ENCODE peak calls at places on chromosomes 1 and 21, in six cellular contexts. W is heart left ventricle, N is GM23248, S is heart right ventricle, L is esophagus squamous epithelium, Z is uterus. R is an unnamed sample.

GRCh38 chr1:207853372-207853757 is 57.6 kb downstream of the CD34 start:
- DNase-seq in S (peak; percentile 54), W (peak; percentile 58), L (no peak), N (no peak), Z (no peak), R (no peak)

GRCh38 chr1:210129759-210130158 is 102.8 kb upstream of the SERTAD4 start:
- DNase-seq in S (no peak), L (no peak), Z (no peak), N (no peak), W (no peak), R (no peak)

GRCh38 chr1:119647228-119647733 is 785 bp downstream of the ZNF697 start:
- DNase-seq in W (no peak), S (peak; percentile 22), N (peak; percentile 52), Z (peak; percentile 19), L (no peak), R (peak; percentile 77)

GRCh38 chr1:164683235-164683634 is 124.3 kb downstream of the PBX1 start:
- DNase-seq in Z (no peak), L (no peak), S (no peak), N (no peak), W (no peak), R (no peak)

GRCh38 chr1:116968724-116969123 is 32.8 kb upstream of the CD101 start:
- DNase-seq in S (no peak), Z (no peak), L (no peak), N (no peak), W (no peak), R (no peak)

GRCh38 chr1:107138767-107139445 is 1.9 kb upstream of the NTNG1 start:
- DNase-seq in N (peak; percentile 72), Z (no peak), L (no peak), W (no peak), S (no peak), R (no peak)

GRCh38 chr1:214683596-214683995 is 80.6 kb downstream of the CENPF start:
- DNase-seq in S (no peak), N (no peak), Z (no peak), W (no peak), L (no peak), R (no peak)

GRCh38 chr1:16242556-16243407 is 5.8 kb upstream of the CPLANE2 start:
- DNase-seq in W (no peak), L (no peak), N (no peak), S (no peak), Z (no peak), R (peak; percentile 42)

GRCh38 chr1:194535369-194535768 is 1349.0 kb upstream of the B3GALT2 start:
- DNase-seq in W (no peak), N (no peak), Z (no peak), S (no peak), L (no peak), R (no peak)

GRCh38 chr1:43565600-43566360 is 35.1 kb downstream of the PTPRF start:
- DNase-seq in L (no peak), Z (peak; percentile 54), W (peak; percentile 73), S (peak; percentile 53), N (peak; percentile 82), R (peak; percentile 76)

GRCh38 chr21:44874497-44875331 is 1.2 kb upstream of the PTTG1IP start:
- DNase-seq in L (no peak), S (peak; percentile 77), Z (peak; percentile 78), W (peak; percentile 79), N (peak; percentile 55), R (peak; percentile 87)

GRCh38 chr1:169892819-169893644 is 664 bp downstream of the SCYL3 start:
- DNase-seq in N (peak; percentile 61), L (no peak), W (peak; percentile 41), S (peak; percentile 29), Z (peak; percentile 38), R (peak; percentile 66)

GRCh38 chr1:191453487-191453886 is 704.8 kb upstream of the RGS18 start:
- DNase-seq in N (no peak), W (no peak), Z (no peak), L (no peak), S (no peak), R (no peak)

GRCh38 chr1:14765773-14766172 is 167.3 kb downstream of the KAZN start:
- DNase-seq in S (no peak), Z (no peak), L (no peak), N (no peak), W (no peak), R (no peak)

GRCh38 chr1:162171078-162171477 is 101.6 kb downstream of the NOS1AP start:
- DNase-seq in W (no peak), Z (no peak), N (peak; percentile 41), L (no peak), S (no peak), R (no peak)

GRCh38 chr1:67552336-67552759 is 122.1 kb upstream of the SERBP1 start:
- DNase-seq in Z (no peak), S (no peak), N (no peak), L (no peak), W (no peak), R (no peak)

GRCh38 chr1:35499652-35500176 is 57.5 kb downstream of the KIAA0319L start:
- DNase-seq in S (no peak), W (no peak), N (no peak), Z (no peak), L (no peak), R (no peak)

GRCh38 chr1:20359451-20360330 is 69.0 kb downstream of the VWA5B1 start:
- DNase-seq in W (no peak), L (no peak), S (no peak), Z (no peak), N (no peak), R (no peak)

GRCh38 chr1:210360852-210361477 is 32.3 kb downstream of the HHAT start:
- DNase-seq in L (no peak), S (no peak), N (peak; percentile 77), Z (no peak), W (no peak), R (no peak)

GRCh38 chr1:8404450-8405370 is 86.8 kb downstream of the SLC45A1 start:
- DNase-seq in Z (no peak), N (no peak), S (no peak), W (no peak), L (no peak), R (no peak)

GRCh38 chr1:36320767-36321118 is 2.7 kb downstream of the EVA1B start:
- DNase-seq in Z (peak; percentile 36), N (no peak), W (no peak), S (no peak), L (no peak), R (no peak)

GRCh38 chr1:106753069-106753468 is 303.4 kb upstream of the PRMT6 start:
- DNase-seq in Z (no peak), S (no peak), L (no peak), N (no peak), W (no peak), R (no peak)

GRCh38 chr1:247360116-247360898 is 28.6 kb upstream of the ZNF496 start:
- DNase-seq in W (no peak), Z (peak; percentile 60), N (peak; percentile 51), S (no peak), L (no peak), R (peak; percentile 66)

GRCh38 chr21:31909153-31909771 is 36.4 kb downstream of the HUNK start:
- DNase-seq in L (no peak), W (no peak), Z (no peak), S (no peak), N (peak; percentile 30), R (no peak)

GRCh38 chr1:97252076-97252475 is 530.5 kb downstream of the PTBP2 start:
- DNase-seq in W (no peak), Z (no peak), S (no peak), N (peak; percentile 91), L (no peak), R (peak; percentile 42)

GRCh38 chr1:185419718-185420117 is 102.7 kb upstream of the IVNS1ABP start:
- DNase-seq in Z (no peak), S (no peak), W (no peak), N (peak; percentile 60), L (no peak), R (no peak)

GRCh38 chr1:185420588-185421081 is 103.6 kb upstream of the IVNS1ABP start:
- DNase-seq in L (no peak), N (no peak), S (no peak), W (no peak), Z (no peak), R (no peak)

GRCh38 chr1:185426761-185427698 is 110.0 kb upstream of the IVNS1ABP start:
- DNase-seq in S (peak; percentile 57), N (peak; percentile 92), W (peak; percentile 54), L (no peak), Z (no peak), R (no peak)

DNA sequence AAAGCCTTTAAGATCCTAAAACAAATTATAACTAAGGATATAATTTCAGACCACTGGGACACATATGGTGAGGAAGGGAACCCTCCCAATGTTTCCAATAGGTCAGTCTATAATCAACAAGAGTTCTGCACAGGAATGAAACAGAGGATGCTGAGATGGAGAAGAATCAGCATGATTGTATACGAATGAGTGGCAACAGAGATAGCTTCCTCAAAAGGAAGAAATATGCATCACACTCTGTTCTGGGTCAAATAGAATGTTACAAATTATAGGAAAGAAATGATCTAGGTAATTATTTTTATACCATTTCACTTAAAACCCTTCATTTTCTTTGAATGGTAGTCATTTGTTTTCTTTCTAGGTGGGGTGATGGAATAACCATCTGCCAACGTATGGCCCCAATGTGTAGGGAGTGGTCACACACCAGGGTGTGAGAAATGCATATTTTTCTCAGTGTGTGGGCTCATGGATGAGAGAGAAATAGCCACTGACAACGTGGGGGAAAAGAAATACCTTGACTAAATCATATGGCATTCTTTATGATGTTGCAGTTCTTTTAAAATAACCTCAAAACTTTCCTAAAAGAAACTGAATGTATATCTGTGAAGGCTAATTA is 104.5 kb upstream of the IVNS1ABP start:
- DNase-seq in Z (no peak), N (peak; percentile 25), W (no peak), S (no peak), L (no peak), R (no peak)
- H3K4me1 ChIP-seq in Z (no peaks in the 10 kb centered on the region), N (peaks cover 13% of the 10 kb centered on the region), W (peaks cover 9% of the 10 kb centered on the region), S (peaks cover 8% of the 10 kb centered on the region), L (no peaks in the 10 kb centered on the region), R (no peaks in the 10 kb centered on the region)

GRCh38 chr1:32353886-32354570 is 8.3 kb downstream of the FAM229A start:
- DNase-seq in N (peak; percentile 79), Z (peak; percentile 92), L (no peak), S (peak; percentile 51), W (peak; percentile 56), R (peak; percentile 68)
- H3K4me1 ChIP-seq in N (peaks cover 27% of the 10 kb centered on the region), Z (peaks cover 28% of the 10 kb centered on the region), L (peaks cover 47% of the 10 kb centered on the region), S (peaks cover 52% of the 10 kb centered on the region), W (peaks cover 44% of the 10 kb centered on the region), R (no peaks in the 10 kb centered on the region)

GRCh38 chr1:1621173-1621661 is 5.9 kb downstream of the MIB2 start:
- DNase-seq in S (no peak), W (no peak), Z (no peak), L (no peak), N (no peak), R (peak; percentile 72)
- H3K4me1 ChIP-seq in S (peaks cover 20% of the 10 kb centered on the region), W (peaks cover 36% of the 10 kb centered on the region), Z (peaks cover 14% of the 10 kb centered on the region), L (peaks cover 64% of the 10 kb centered on the region), N (peaks cover 6% of the 10 kb centered on the region), R (no peaks in the 10 kb centered on the region)

DNA sequence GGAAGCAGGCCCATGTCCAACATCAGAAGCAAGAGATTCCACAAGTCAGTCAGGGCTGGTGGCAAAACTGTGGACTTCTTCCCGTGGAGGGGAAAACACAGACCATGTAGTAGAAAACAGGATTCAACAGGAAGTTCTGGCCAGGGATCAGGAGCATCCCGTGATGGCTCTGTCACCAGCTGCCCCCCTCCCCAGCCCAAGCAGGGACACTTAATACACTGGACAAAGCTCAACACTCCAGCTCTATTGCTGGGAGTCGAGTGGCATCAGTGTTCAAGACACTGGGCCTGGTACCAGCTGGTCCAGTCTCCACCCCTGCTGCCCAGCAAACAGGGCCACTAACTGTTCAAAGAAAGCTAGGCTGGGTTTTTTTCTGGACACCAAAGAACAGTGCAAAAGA is 3.7 kb downstream of the SLC45A3 start:
- DNase-seq in N (no peak), W (no peak), Z (no peak), S (no peak), L (no peak), R (no peak)
- H3K4me1 ChIP-seq in N (peaks cover 7% of the 10 kb centered on the region), W (peaks cover 36% of the 10 kb centered on the region), Z (peaks cover 7% of the 10 kb centered on the region), S (peaks cover 33% of the 10 kb centered on the region), L (peaks cover 31% of the 10 kb centered on the region), R (no peaks in the 10 kb centered on the region)

GRCh38 chr1:226679303-226679702 is 59.8 kb downstream of the ITPKB start:
- DNase-seq in W (no peak), L (no peak), S (no peak), N (no peak), Z (no peak), R (no peak)
- H3K4me1 ChIP-seq in W (peaks cover 97% of the 10 kb centered on the region), L (peaks cover 99% of the 10 kb centered on the region), S (peaks cover 98% of the 10 kb centered on the region), N (peaks cover 19% of the 10 kb centered on the region), Z (peaks cover 38% of the 10 kb centered on the region), R (peaks cover 10% of the 10 kb centered on the region)

R was measured in aorta.